ENCODE peak calls at places on chromosome 17, in ten cellular contexts. One of them, this sample, is unnamed.

GRCh38 chr17:77281024-77281903 is 140.5 kb downstream of the SEC14L1 start:
- DNase-seq in body of pancreas: peak; percentile 68
- DNase-seq in Calu3: peak; percentile 87
- DNase-seq in heart left ventricle: peak; percentile 38
- DNase-seq in IMR-90: peak; percentile 29
- DNase-seq in bronchial epithelial cell: peak; percentile 33
- DNase-seq in glutamatergic neuron: peak; percentile 46
- DNase-seq in tibial nerve: no peak
- DNase-seq in uterus: peak; percentile 28
- DNase-seq in cardiac muscle cell: peak; percentile 58
- DNase-seq in this sample: no peak

GRCh38 chr17:41520821-41521521 is 2.3 kb upstream of the KRT15 start:
- DNase-seq in tibial nerve: no peak
- DNase-seq in body of pancreas: no peak
- DNase-seq in Calu3: peak; percentile 70
- DNase-seq in bronchial epithelial cell: no peak
- DNase-seq in glutamatergic neuron: no peak
- DNase-seq in uterus: no peak
- DNase-seq in cardiac muscle cell: no peak
- DNase-seq in heart left ventricle: no peak
- DNase-seq in IMR-90: no peak
- DNase-seq in this sample: no peak

GRCh38 chr17:56125830-56126819 is 27.1 kb upstream of the ANKFN1 start:
- DNase-seq in heart left ventricle: no peak
- DNase-seq in tibial nerve: no peak
- DNase-seq in bronchial epithelial cell: peak; percentile 11
- DNase-seq in body of pancreas: peak; percentile 41
- DNase-seq in IMR-90: peak; percentile 74
- DNase-seq in Calu3: peak; percentile 34
- DNase-seq in glutamatergic neuron: peak; percentile 24
- DNase-seq in uterus: no peak
- DNase-seq in cardiac muscle cell: peak; percentile 11
- DNase-seq in this sample: no peak

GRCh38 chr17:14515015-14515414 is 214.1 kb downstream of the HS3ST3B1 start:
- DNase-seq in Calu3: no peak
- DNase-seq in cardiac muscle cell: peak; percentile 2
- DNase-seq in heart left ventricle: no peak
- DNase-seq in glutamatergic neuron: no peak
- DNase-seq in IMR-90: no peak
- DNase-seq in tibial nerve: no peak
- DNase-seq in bronchial epithelial cell: no peak
- DNase-seq in uterus: no peak
- DNase-seq in body of pancreas: no peak
- DNase-seq in this sample: no peak

GRCh38 chr17:50169121-50169764 is 3.4 kb downstream of the SGCA start:
- DNase-seq in cardiac muscle cell: peak; percentile 80
- DNase-seq in tibial nerve: peak; percentile 15
- DNase-seq in uterus: peak; percentile 66
- DNase-seq in body of pancreas: peak; percentile 40
- DNase-seq in glutamatergic neuron: peak; percentile 77
- DNase-seq in bronchial epithelial cell: peak; percentile 50
- DNase-seq in Calu3: peak; percentile 64
- DNase-seq in IMR-90: peak; percentile 74
- DNase-seq in heart left ventricle: no peak
- DNase-seq in this sample: no peak

GRCh38 chr17:11980813-11981212 is 16.5 kb downstream of the ZNF18 start:
- DNase-seq in heart left ventricle: no peak
- DNase-seq in cardiac muscle cell: peak; percentile 6
- DNase-seq in tibial nerve: no peak
- DNase-seq in IMR-90: no peak
- DNase-seq in uterus: no peak
- DNase-seq in Calu3: no peak
- DNase-seq in glutamatergic neuron: no peak
- DNase-seq in body of pancreas: no peak
- DNase-seq in bronchial epithelial cell: peak; percentile 29
- DNase-seq in this sample: no peak

GRCh38 chr17:65683428-65683827 is 122.0 kb upstream of the AXIN2 start:
- DNase-seq in bronchial epithelial cell: no peak
- DNase-seq in body of pancreas: no peak
- DNase-seq in cardiac muscle cell: no peak
- DNase-seq in glutamatergic neuron: no peak
- DNase-seq in heart left ventricle: no peak
- DNase-seq in tibial nerve: no peak
- DNase-seq in IMR-90: no peak
- DNase-seq in uterus: no peak
- DNase-seq in Calu3: no peak
- DNase-seq in this sample: no peak

GRCh38 chr17:67125417-67125816 is 81.1 kb downstream of the CACNG1 start:
- DNase-seq in cardiac muscle cell: peak; percentile 11
- DNase-seq in Calu3: no peak
- DNase-seq in tibial nerve: no peak
- DNase-seq in IMR-90: no peak
- DNase-seq in heart left ventricle: no peak
- DNase-seq in uterus: no peak
- DNase-seq in body of pancreas: no peak
- DNase-seq in glutamatergic neuron: no peak
- DNase-seq in bronchial epithelial cell: no peak
- DNase-seq in this sample: no peak

GRCh38 chr17:6684460-6684783 is 28.7 kb downstream of the SLC13A5 start:
- DNase-seq in bronchial epithelial cell: no peak
- DNase-seq in glutamatergic neuron: no peak
- DNase-seq in Calu3: no peak
- DNase-seq in uterus: no peak
- DNase-seq in body of pancreas: no peak
- DNase-seq in IMR-90: no peak
- DNase-seq in cardiac muscle cell: no peak
- DNase-seq in tibial nerve: no peak
- DNase-seq in heart left ventricle: no peak
- DNase-seq in this sample: no peak

GRCh38 chr17:40095356-40095943 is 4.9 kb downstream of the NR1D1 start:
- DNase-seq in cardiac muscle cell: no peak
- DNase-seq in body of pancreas: peak; percentile 44
- DNase-seq in tibial nerve: no peak
- DNase-seq in glutamatergic neuron: no peak
- DNase-seq in Calu3: no peak
- DNase-seq in heart left ventricle: no peak
- DNase-seq in bronchial epithelial cell: no peak
- DNase-seq in IMR-90: no peak
- DNase-seq in uterus: peak; percentile 24
- DNase-seq in this sample: no peak

GRCh38 chr17:73984981-73985380 is 218.5 kb upstream of the RPL38 start:
- DNase-seq in glutamatergic neuron: no peak
- DNase-seq in heart left ventricle: no peak
- DNase-seq in IMR-90: no peak
- DNase-seq in Calu3: no peak
- DNase-seq in uterus: no peak
- DNase-seq in bronchial epithelial cell: no peak
- DNase-seq in tibial nerve: no peak
- DNase-seq in cardiac muscle cell: no peak
- DNase-seq in body of pancreas: no peak
- DNase-seq in this sample: no peak

GRCh38 chr17:43020789-43021738 is 1.1 kb downstream of the VAT1 start:
- DNase-seq in heart left ventricle: peak; percentile 74
- DNase-seq in cardiac muscle cell: peak; percentile 71
- DNase-seq in Calu3: peak; percentile 76
- DNase-seq in IMR-90: peak; percentile 50
- DNase-seq in tibial nerve: peak; percentile 68
- DNase-seq in uterus: peak; percentile 82
- DNase-seq in glutamatergic neuron: peak; percentile 68
- DNase-seq in bronchial epithelial cell: peak; percentile 38
- DNase-seq in body of pancreas: peak; percentile 64
- DNase-seq in this sample: no peak

GRCh38 chr17:4583796-4584124 is 569 bp upstream of the SMTNL2 start:
- DNase-seq in bronchial epithelial cell: no peak
- DNase-seq in uterus: no peak
- DNase-seq in heart left ventricle: no peak
- DNase-seq in IMR-90: no peak
- DNase-seq in tibial nerve: no peak
- DNase-seq in glutamatergic neuron: peak; percentile 74
- DNase-seq in cardiac muscle cell: peak; percentile 40
- DNase-seq in Calu3: no peak
- DNase-seq in body of pancreas: no peak
- DNase-seq in this sample: peak; percentile 81

GRCh38 chr17:75367312-75367711 is 38.2 kb downstream of the GRB2 start:
- DNase-seq in glutamatergic neuron: no peak
- DNase-seq in bronchial epithelial cell: peak; percentile 70
- DNase-seq in Calu3: no peak
- DNase-seq in uterus: no peak
- DNase-seq in body of pancreas: no peak
- DNase-seq in cardiac muscle cell: no peak
- DNase-seq in IMR-90: peak; percentile 51
- DNase-seq in heart left ventricle: no peak
- DNase-seq in tibial nerve: no peak
- DNase-seq in this sample: no peak

GRCh38 chr17:77948690-77949114 is 9.8 kb upstream of the TNRC6C start:
- DNase-seq in cardiac muscle cell: peak; percentile 62
- DNase-seq in Calu3: peak; percentile 39
- DNase-seq in bronchial epithelial cell: peak; percentile 39
- DNase-seq in IMR-90: peak; percentile 59
- DNase-seq in heart left ventricle: no peak
- DNase-seq in glutamatergic neuron: no peak
- DNase-seq in tibial nerve: no peak
- DNase-seq in body of pancreas: no peak
- DNase-seq in uterus: no peak
- DNase-seq in this sample: no peak

GRCh38 chr17:3794890-3795757 is 5.9 kb downstream of the ITGAE start:
- DNase-seq in tibial nerve: no peak
- DNase-seq in cardiac muscle cell: no peak
- DNase-seq in uterus: no peak
- DNase-seq in Calu3: no peak
- DNase-seq in glutamatergic neuron: no peak
- DNase-seq in IMR-90: peak; percentile 67
- DNase-seq in bronchial epithelial cell: peak; percentile 52
- DNase-seq in heart left ventricle: no peak
- DNase-seq in body of pancreas: no peak
- DNase-seq in this sample: no peak

GRCh38 chr17:16129441-16129840 is 85.9 kb downstream of the NCOR1 start:
- DNase-seq in bronchial epithelial cell: no peak
- DNase-seq in body of pancreas: no peak
- DNase-seq in cardiac muscle cell: no peak
- DNase-seq in IMR-90: no peak
- DNase-seq in heart left ventricle: no peak
- DNase-seq in tibial nerve: no peak
- DNase-seq in glutamatergic neuron: no peak
- DNase-seq in uterus: no peak
- DNase-seq in Calu3: no peak
- DNase-seq in this sample: no peak

DNA sequence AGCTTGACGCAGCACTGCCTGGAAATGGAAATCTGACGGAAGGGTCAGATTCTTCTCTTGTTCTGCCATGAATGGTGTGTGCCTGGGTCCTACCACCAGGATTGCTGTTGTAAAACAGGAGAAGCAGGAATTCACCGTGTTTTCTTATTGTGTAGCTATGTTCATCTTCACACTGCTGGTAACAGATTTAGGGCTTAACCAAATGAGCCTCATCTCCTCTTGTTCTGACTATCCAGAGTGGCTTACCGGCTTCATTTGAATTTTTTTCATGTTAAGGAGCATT is 97.3 kb upstream of the CHMP6 start:
- DNase-seq in Calu3: no peak
- DNase-seq in body of pancreas: no peak
- DNase-seq in heart left ventricle: no peak
- DNase-seq in tibial nerve: no peak
- DNase-seq in uterus: no peak
- DNase-seq in cardiac muscle cell: no peak
- DNase-seq in bronchial epithelial cell: no peak
- DNase-seq in IMR-90: no peak
- DNase-seq in glutamatergic neuron: no peak
- DNase-seq in this sample: no peak
- TF ChIP-seq CTCF in Calu3: no peak
- TF ChIP-seq CTCF in body of pancreas: no peak
- TF ChIP-seq CTCF in heart left ventricle: no peak
- TF ChIP-seq CTCF in tibial nerve: no peak
- TF ChIP-seq CTCF in uterus: no peak
- TF ChIP-seq CTCF in cardiac muscle cell: no peak
- TF ChIP-seq CTCF in bronchial epithelial cell: peak; percentile 5
- TF ChIP-seq CTCF in IMR-90: peak; percentile 4
- TF ChIP-seq CTCF in glutamatergic neuron: peak; percentile 30
- TF ChIP-seq CTCF in this sample: peak; percentile 17

DNA sequence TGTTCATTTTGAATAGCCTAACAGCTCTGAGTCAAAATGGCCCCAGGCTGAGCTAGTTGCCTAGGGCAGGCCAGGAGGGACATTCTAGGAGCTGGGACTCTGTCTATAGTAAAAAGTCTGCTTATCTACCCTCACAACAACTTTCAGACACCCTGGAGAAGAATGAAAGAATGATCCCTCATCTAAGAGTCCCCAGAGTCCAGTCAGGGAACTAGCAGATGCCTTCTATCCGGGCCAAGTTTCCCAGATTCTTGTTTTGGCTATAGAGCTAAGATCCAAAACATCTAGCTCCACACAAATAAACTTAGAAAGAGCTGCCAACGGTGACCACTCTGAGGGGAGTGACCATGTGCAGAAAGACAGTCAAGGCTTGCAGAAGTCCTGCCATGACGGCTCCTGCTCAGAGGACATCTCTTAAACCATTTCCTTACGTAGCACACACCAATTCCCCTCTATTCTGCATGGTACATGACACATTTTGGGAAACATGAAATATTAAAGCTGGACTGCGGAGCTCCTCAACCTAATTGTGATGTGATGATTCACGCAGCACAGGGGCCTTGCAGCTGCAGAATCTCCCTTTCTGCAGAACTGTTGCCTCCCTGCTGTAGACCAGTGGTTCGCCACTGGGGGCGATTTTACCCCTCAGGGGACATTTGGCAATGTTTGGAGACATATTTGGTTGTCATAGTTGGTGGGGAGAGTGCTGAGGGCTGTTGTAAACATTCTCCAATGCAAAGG is 24.2 kb downstream of the FAM20A start:
- DNase-seq in heart left ventricle: peak; percentile 36
- DNase-seq in glutamatergic neuron: no peak
- DNase-seq in Calu3: no peak
- DNase-seq in body of pancreas: peak; percentile 49
- DNase-seq in bronchial epithelial cell: peak; percentile 22
- DNase-seq in cardiac muscle cell: peak; percentile 89
- DNase-seq in IMR-90: peak; percentile 25
- DNase-seq in uterus: peak; percentile 58
- DNase-seq in tibial nerve: no peak
- DNase-seq in this sample: no peak
- TF ChIP-seq CTCF in heart left ventricle: no peak
- TF ChIP-seq CTCF in glutamatergic neuron: no peak
- TF ChIP-seq CTCF in Calu3: no peak
- TF ChIP-seq CTCF in body of pancreas: no peak
- TF ChIP-seq CTCF in bronchial epithelial cell: no peak
- TF ChIP-seq CTCF in cardiac muscle cell: peak; percentile 41
- TF ChIP-seq CTCF in IMR-90: no peak
- TF ChIP-seq CTCF in uterus: no peak
- TF ChIP-seq CTCF in tibial nerve: no peak
- TF ChIP-seq CTCF in this sample: no peak

GRCh38 chr17:9769036-9769695 is 22.2 kb downstream of the DHRS7C start:
- DNase-seq in uterus: no peak
- DNase-seq in Calu3: no peak
- DNase-seq in bronchial epithelial cell: no peak
- DNase-seq in IMR-90: no peak
- DNase-seq in body of pancreas: no peak
- DNase-seq in tibial nerve: no peak
- DNase-seq in cardiac muscle cell: no peak
- DNase-seq in heart left ventricle: no peak
- DNase-seq in glutamatergic neuron: no peak
- DNase-seq in this sample: no peak
- TF ChIP-seq CTCF in uterus: no peak
- TF ChIP-seq CTCF in Calu3: no peak
- TF ChIP-seq CTCF in bronchial epithelial cell: no peak
- TF ChIP-seq CTCF in IMR-90: no peak
- TF ChIP-seq CTCF in body of pancreas: no peak
- TF ChIP-seq CTCF in tibial nerve: no peak
- TF ChIP-seq CTCF in cardiac muscle cell: no peak
- TF ChIP-seq CTCF in heart left ventricle: no peak
- TF ChIP-seq CTCF in glutamatergic neuron: no peak
- TF ChIP-seq CTCF in this sample: no peak

GRCh38 chr17:34081269-34081668 is 173.8 kb upstream of the CCL2 start:
- DNase-seq in bronchial epithelial cell: no peak
- DNase-seq in IMR-90: peak; percentile 6
- DNase-seq in cardiac muscle cell: peak; percentile 16
- DNase-seq in glutamatergic neuron: no peak
- DNase-seq in tibial nerve: no peak
- DNase-seq in uterus: no peak
- DNase-seq in heart left ventricle: no peak
- DNase-seq in body of pancreas: no peak
- DNase-seq in Calu3: peak; percentile 16
- DNase-seq in this sample: no peak
- TF ChIP-seq CTCF in bronchial epithelial cell: no peak
- TF ChIP-seq CTCF in IMR-90: peak; percentile 41
- TF ChIP-seq CTCF in cardiac muscle cell: peak; percentile 32
- TF ChIP-seq CTCF in glutamatergic neuron: peak; percentile 35
- TF ChIP-seq CTCF in tibial nerve: no peak
- TF ChIP-seq CTCF in uterus: no peak
- TF ChIP-seq CTCF in heart left ventricle: peak; percentile 14
- TF ChIP-seq CTCF in body of pancreas: peak; percentile 12
- TF ChIP-seq CTCF in Calu3: no peak
- TF ChIP-seq CTCF in this sample: no peak

This sample was measured in osteocyte.